ENCODE peak calls at places on chromosomes 4 and X, in five cellular contexts. G is fibroblast of pulmonary artery, Q is mucosa of descending colon, A is GM06990, C is heart right ventricle. Y is an unnamed sample.

GRCh38 chr4:98688416-98689290 is 30.2 kb upstream of the TSPAN5 start:
- DNase-seq in G (peak), Q (no peak), A (no peak), C (no peak), Y (peak)

GRCh38 chr4:183350317-183351071 is 28.3 kb upstream of the CLDN24 start:
- DNase-seq in Q (no peak), G (no peak), C (no peak), A (no peak), Y (no peak)

GRCh38 chr4:532588-533317 is 33.7 kb downstream of the PIGG start:
- DNase-seq in C (no peak), G (no peak), Q (no peak), A (no peak), Y (peak)

GRCh38 chrX:103687696-103688191 is 1.2 kb upstream of the MORF4L2 start:
- DNase-seq in G (peak), C (peak), A (peak), Q (peak), Y (peak)

GRCh38 chrX:71217298-71217697 is 5.7 kb upstream of the GJB1 start:
- DNase-seq in A (no peak), Q (no peak), G (no peak), C (no peak), Y (no peak)

GRCh38 chr4:186203391-186203802 is 12.0 kb downstream of the CYP4V2 start:
- DNase-seq in G (peak), A (no peak), Q (no peak), C (no peak), Y (no peak)

GRCh38 chr4:27176400-27176799 is 315.8 kb downstream of the STIM2 start:
- DNase-seq in C (no peak), Q (peak), A (no peak), G (peak), Y (peak)

GRCh38 chr4:110163327-110164070 is 34.9 kb downstream of the ELOVL6 start:
- DNase-seq in C (no peak), A (no peak), Q (no peak), G (peak), Y (peak)

GRCh38 chr4:160877087-160877790 is 1286.6 kb downstream of the FSTL5 start:
- DNase-seq in Q (no peak), A (no peak), G (no peak), C (no peak), Y (peak)

GRCh38 chrX:30217465-30217864 is 2.1 kb downstream of the MAGEB2 start:
- DNase-seq in Q (no peak), C (no peak), G (no peak), A (no peak), Y (no peak)

GRCh38 chr4:151417164-151417571 is 8.2 kb downstream of the FHIP1A start:
- DNase-seq in C (no peak), G (no peak), A (no peak), Q (no peak), Y (peak)

GRCh38 chrX:72100824-72101351 is 30.8 kb downstream of the RTL5 start:
- DNase-seq in A (peak), C (no peak), G (no peak), Q (peak), Y (peak)

GRCh38 chr4:142281999-142282398 is 564.1 kb downstream of the INPP4B start:
- DNase-seq in C (no peak), G (no peak), A (no peak), Q (no peak), Y (peak)

GRCh38 chr4:151114986-151115385 is 15.6 kb downstream of the RPS3A start:
- DNase-seq in G (peak), A (no peak), C (no peak), Q (no peak), Y (no peak)

GRCh38 chr4:182507808-182508207 is 264.6 kb downstream of the TENM3 start:
- DNase-seq in Q (no peak), C (no peak), G (no peak), A (no peak), Y (no peak)

GRCh38 chr4:5988086-5988845 is 30.0 kb downstream of the C4orf50 start:
- DNase-seq in A (no peak), Q (no peak), C (no peak), G (no peak), Y (no peak)

GRCh38 chrX:48910926-48911406 is 480 bp downstream of the SLC35A2 start:
- DNase-seq in Q (no peak), A (no peak), G (peak), C (no peak), Y (no peak)

GRCh38 chr4:143355540-143356217 is 19.0 kb downstream of the GAB1 start:
- DNase-seq in A (no peak), Q (no peak), G (peak), C (no peak), Y (peak)

GRCh38 chrX:30593435-30594200 is 16.1 kb upstream of the TASL start:
- DNase-seq in Q (peak), G (no peak), C (no peak), A (no peak), Y (peak)

GRCh38 chrX:8288590-8288989 is 117.5 kb upstream of the VCX2 start:
- DNase-seq in A (no peak), G (no peak), C (no peak), Q (no peak), Y (peak)

GRCh38 chr4:146981651-146982050 is 36.0 kb upstream of the TTC29 start:
- DNase-seq in A (no peak), G (peak), Q (no peak), C (no peak), Y (no peak)

GRCh38 chr4:158255727-158256324 is 45.5 kb downstream of the TMEM144 start:
- DNase-seq in G (peak), A (no peak), Q (peak), C (peak), Y (peak)

GRCh38 chr4:12716896-12717295 is 767.2 kb downstream of the RAB28 start:
- DNase-seq in C (no peak), A (no peak), G (no peak), Q (no peak), Y (no peak)

GRCh38 chr4:77123403-77123802 is 33.6 kb upstream of the CCNG2 start:
- DNase-seq in Q (no peak), A (no peak), C (no peak), G (no peak), Y (no peak)

GRCh38 chrX:68842351-68842750 is 13.5 kb downstream of the EFNB1 start:
- DNase-seq in A (no peak), C (no peak), Q (peak), G (no peak), Y (peak)

GRCh38 chrX:87516716-87517115 is 886 bp upstream of the KLHL4 start:
- DNase-seq in G (peak), C (no peak), Q (no peak), A (no peak), Y (peak)

GRCh38 chr4:113901994-113902787 is 77.3 kb downstream of the ARSJ start:
- DNase-seq in Q (peak), C (no peak), A (no peak), G (no peak), Y (no peak)

GRCh38 chrX:139052461-139052860 is 340.9 kb upstream of the FGF13 start:
- DNase-seq in A (no peak), G (no peak), Q (no peak), C (no peak), Y (no peak)

GRCh38 chr4:70927502-70928139 is 25.5 kb downstream of the MOB1B start:
- DNase-seq in C (no peak), G (no peak), A (peak), Q (no peak), Y (no peak)

GRCh38 chrX:112731793-112732192 is 52.1 kb upstream of the LHFPL1 start:
- DNase-seq in Q (no peak), C (no peak), A (no peak), G (peak), Y (no peak)

GRCh38 chrX:74349387-74349786 is 45.4 kb downstream of the ZCCHC13 start:
- DNase-seq in C (no peak), A (no peak), G (peak), Q (no peak), Y (peak)

GRCh38 chrX:7941390-7942042 is 14.3 kb upstream of the PNPLA4 start:
- DNase-seq in C (no peak), Q (peak), G (peak), A (no peak), Y (peak)

GRCh38 chrX:18565727-18566126 is 106.2 kb downstream of the RS1 start:
- DNase-seq in G (no peak), C (no peak), A (no peak), Q (no peak), Y (no peak)

DNA sequence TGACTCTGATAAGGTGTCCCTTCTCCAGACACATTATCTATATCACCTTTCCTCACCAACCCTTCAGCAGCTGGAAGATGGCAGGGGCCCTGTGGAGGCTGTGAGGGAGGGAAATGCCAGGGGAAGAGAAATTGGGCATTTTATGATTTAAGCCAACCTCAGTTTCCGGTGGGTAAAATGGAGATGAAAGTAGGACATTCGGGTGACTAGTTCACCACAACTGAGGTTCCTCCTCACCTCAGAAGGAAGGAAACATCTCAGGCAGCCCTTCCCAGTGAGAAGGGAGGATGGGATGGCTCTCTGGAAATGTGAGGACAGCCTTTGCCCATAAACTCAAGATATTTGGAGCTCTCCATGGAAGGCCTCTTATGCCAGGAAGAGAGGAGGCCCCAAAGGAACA is 251.5 kb downstream of the MID1IP1 start:
- DNase-seq in A (no peak), Q (no peak), G (no peak), C (no peak), Y (no peak)
- TF ChIP-seq CTCF in A (no peak), Q (no peak), G (no peak), C (no peak), Y (no peak)

DNA sequence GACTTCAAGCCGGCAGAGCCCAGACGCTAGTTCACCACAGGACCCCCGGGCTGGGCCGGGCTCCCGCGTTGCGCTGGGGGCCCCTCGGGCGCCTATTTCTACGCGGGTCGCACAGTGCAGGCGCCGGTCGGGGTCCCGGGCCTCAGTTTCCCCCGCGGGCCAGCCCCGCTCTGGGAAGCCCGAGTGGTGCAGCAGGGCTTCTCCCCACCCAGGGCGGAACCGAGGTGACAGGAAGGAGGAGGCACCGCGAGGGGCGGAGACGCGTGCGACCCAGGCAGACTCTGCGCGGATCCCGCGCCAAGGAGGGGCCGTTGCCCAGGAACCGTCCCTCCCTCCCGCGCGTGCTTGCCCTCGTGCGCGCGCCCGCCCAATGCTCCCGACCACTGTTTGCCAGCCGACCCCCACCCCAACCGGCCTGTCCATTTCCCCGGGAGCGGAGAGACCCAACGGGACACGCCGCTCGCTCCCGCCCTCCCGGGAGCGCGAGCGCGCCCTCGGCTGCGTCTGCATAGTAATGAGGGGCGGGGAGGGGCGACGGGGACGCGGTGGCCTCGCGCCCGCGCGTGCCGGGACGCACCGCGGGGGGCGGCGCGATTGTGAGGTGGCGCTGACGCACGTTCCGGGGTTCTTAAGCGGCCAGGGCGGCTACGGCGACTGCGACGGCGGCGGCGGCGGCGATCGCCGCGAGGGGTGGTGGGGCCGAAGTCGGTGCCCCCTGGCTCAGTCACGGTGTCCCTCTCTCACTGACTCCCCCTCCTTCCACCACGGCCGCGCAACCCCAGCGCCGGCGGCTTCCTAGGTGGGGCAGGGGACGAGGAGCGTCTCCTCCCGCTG is at the start of gene CPEB2:
- DNase-seq in Q (peak), A (peak), G (peak), C (peak), Y (peak)
- TF ChIP-seq CTCF in Q (no peak), A (no peak), G (no peak), C (no peak), Y (no peak)

DNA sequence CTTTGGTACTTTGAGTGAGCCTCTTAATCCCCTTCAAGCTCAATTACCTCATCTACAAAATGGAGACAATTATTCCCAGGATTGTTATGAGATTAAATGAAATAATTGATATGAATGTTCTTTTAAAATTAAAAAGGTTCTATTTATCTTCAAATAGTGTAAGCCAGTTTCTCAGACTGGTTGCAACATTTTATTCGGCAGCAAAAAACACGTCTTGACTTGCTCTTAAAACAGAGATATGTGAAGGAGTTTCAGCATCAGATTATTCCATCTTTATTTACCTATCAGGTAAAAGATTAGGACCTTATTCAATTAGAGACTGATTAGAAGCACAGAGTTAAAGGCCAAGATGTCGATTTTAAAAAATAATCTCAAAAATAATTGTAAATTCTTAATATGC is 10.5 kb downstream of the NDNF start:
- DNase-seq in C (no peak), A (no peak), G (no peak), Q (no peak), Y (no peak)
- TF ChIP-seq CTCF in C (no peak), A (no peak), G (no peak), Q (no peak), Y (no peak)

GRCh38 chr4:60173718-60174117 is 1026.4 kb upstream of the ADGRL3 start:
- DNase-seq in Q (no peak), C (no peak), A (no peak), G (no peak), Y (no peak)

DNA sequence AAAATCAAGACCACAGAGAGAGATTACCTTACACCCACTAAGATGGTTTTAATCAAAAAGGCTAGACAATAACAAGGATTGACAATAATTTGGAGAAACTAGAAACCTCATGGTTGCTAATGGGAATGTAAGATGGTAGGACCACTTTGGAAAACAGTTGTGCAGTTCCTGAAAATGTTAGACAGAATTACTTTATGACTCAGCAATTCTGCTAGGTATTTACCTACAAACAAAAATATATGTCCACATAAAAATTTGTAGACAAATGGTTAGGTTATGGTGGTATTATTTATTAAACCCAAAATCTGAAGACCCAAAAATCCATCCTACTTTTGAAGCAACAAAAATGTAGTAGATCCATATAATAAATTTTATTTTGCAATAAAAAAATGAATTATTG is 1027.0 kb upstream of the ADGRL3 start:
- DNase-seq in A (no peak), Q (no peak), G (no peak), C (no peak), Y (no peak)
- TF ChIP-seq CTCF in A (no peak), Q (no peak), G (no peak), C (no peak), Y (no peak)

GRCh38 chr4:34649716-34650115 is 1594.6 kb downstream of the ARAP2 start:
- DNase-seq in C (no peak), A (no peak), Q (no peak), G (peak), Y (peak)
- TF ChIP-seq CTCF in C (no peak), A (no peak), Q (no peak), G (no peak), Y (no peak)

GRCh38 chrX:45843518-45843917 is 642.8 kb upstream of the DIPK2B start:
- DNase-seq in G (peak), A (no peak), Q (peak), C (no peak), Y (peak)
- TF ChIP-seq CTCF in G (no peak), A (peak), Q (no peak), C (no peak), Y (peak)

DNA sequence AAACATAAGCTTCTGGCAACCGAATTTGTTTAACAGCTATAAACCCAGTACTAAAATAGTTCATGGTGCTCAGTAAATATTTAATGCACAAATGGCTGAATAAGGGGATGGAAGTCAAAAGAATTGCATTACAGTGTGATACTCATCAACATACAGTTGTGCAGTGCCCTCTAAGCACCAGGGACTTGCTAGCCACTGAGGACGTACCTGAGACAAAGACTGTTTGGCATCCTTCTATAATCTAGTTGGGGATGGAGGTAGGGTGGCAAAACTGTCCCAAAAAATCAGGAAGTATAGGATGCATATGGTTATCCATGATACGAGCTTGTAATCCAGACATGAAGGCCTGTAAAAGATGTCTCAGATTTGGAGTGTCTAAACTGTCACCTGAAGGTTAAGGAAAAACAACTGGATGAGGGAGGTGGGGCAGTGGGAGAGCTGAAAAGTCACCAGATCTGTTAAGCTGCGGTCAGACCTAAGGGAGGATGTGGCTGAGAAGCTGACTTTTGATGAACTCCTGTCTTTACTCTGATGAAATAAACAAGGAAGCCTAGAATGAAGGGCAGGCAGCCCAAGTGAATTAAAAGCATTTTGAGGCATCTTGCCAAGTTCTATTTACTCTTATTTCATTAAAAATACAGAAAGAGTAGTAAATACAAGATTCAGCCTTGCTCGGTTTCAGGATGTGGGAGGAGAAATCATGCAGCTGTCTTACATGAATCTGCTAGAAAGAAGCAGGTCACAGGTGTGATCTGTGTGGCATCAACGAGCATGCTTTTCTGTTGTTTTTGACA is 12.0 kb upstream of the CD38 start:
- DNase-seq in C (no peak), A (no peak), Q (peak), G (no peak), Y (no peak)
- TF ChIP-seq CTCF in C (no peak), A (no peak), Q (no peak), G (no peak), Y (no peak)

Y was measured in MCF 10A.